ENCODE peak calls at places on chromosome 10, in four cellular contexts. U is SK-N-MC, L is hippocampal formation, N is kidney tubule cell. Q is an unnamed sample.

GRCh38 chr10:94320285-94320914 is 42.3 kb downstream of the NOC3L start:
- DNase-seq in U (peak; percentile 10), L (peak; percentile 50), N (peak; percentile 67), Q (peak; percentile 35)

GRCh38 chr10:33334170-33334838 is at the start of gene NRP1:
- DNase-seq in U (no peak), L (no peak), N (peak; percentile 40), Q (no peak)

GRCh38 chr10:75243426-75243825 is 7.7 kb upstream of the COMTD1 start:
- DNase-seq in U (no peak), L (no peak), N (no peak), Q (no peak)

GRCh38 chr10:52578871-52579405 is 193.6 kb downstream of the MBL2 start:
- DNase-seq in U (no peak), L (no peak), N (no peak), Q (no peak)

GRCh38 chr10:117442944-117443676 is 67.9 kb upstream of the PDZD8 start:
- DNase-seq in U (peak; percentile 6), L (peak; percentile 51), N (peak; percentile 93), Q (peak; percentile 27)

GRCh38 chr10:18822156-18822555 is 162.9 kb downstream of the ARL5B start:
- DNase-seq in U (no peak), L (no peak), N (no peak), Q (no peak)

GRCh38 chr10:131766096-131766495 is 134.7 kb upstream of the PPP2R2D start:
- DNase-seq in U (no peak), L (no peak), N (no peak), Q (no peak)

GRCh38 chr10:132616170-132616994 is 78.8 kb downstream of the INPP5A start:
- DNase-seq in U (no peak), L (no peak), N (no peak), Q (no peak)

GRCh38 chr10:102065561-102066420 is 642 bp downstream of the HPS6 start:
- DNase-seq in U (no peak), L (no peak), N (peak; percentile 42), Q (no peak)

GRCh38 chr10:132988988-132989387 is 46.6 kb upstream of the CFAP46 start:
- DNase-seq in U (no peak), L (no peak), N (no peak), Q (no peak)

GRCh38 chr10:101897633-101898032 is 54.0 kb upstream of the KCNIP2 start:
- DNase-seq in U (no peak), L (no peak), N (peak; percentile 20), Q (no peak)

GRCh38 chr10:4243169-4243568 is 458.2 kb upstream of the KLF6 start:
- DNase-seq in U (no peak), L (no peak), N (no peak), Q (no peak)

Q was measured in putamen.